ENCODE peak calls at places on chromosomes 12 and 14, in four cellular contexts. One of them, this sample, is unnamed.
A peak's percentile ranks its signal among the peaks of the same experiment; 100 is the strongest.

GRCh38 chr12:100427078-100427477 is 46.6 kb upstream of the NR1H4 start:
- DNase-seq in stimulated activated CD8-positive, alpha-beta memory T cell treated with anti-CD3 and anti-CD28 coated beads, Interleukin-15, amount 100 ng/mL, for 24 hours: no peak
- DNase-seq in stimulated activated effector memory CD8-positive, alpha-beta T cell treated with anti-CD3 and anti-CD28 coated beads, Interleukin-12 subunit alpha, Interleukin-12 subunit beta, amount 100 ng/mL, for 72 hours: no peak
- DNase-seq in HEK293T: no peak
- DNase-seq in this sample: no peak

GRCh38 chr12:20376984-20377383 is 8.6 kb downstream of the PDE3A start:
- DNase-seq in stimulated activated effector memory CD8-positive, alpha-beta T cell treated with anti-CD3 and anti-CD28 coated beads, Interleukin-12 subunit alpha, Interleukin-12 subunit beta, amount 100 ng/mL, for 72 hours: no peak
- DNase-seq in HEK293T: no peak
- DNase-seq in stimulated activated CD8-positive, alpha-beta memory T cell treated with anti-CD3 and anti-CD28 coated beads, Interleukin-15, amount 100 ng/mL, for 24 hours: no peak
- DNase-seq in this sample: no peak

GRCh38 chr12:26271889-26272492 is 76.6 kb downstream of the SSPN start:
- DNase-seq in stimulated activated effector memory CD8-positive, alpha-beta T cell treated with anti-CD3 and anti-CD28 coated beads, Interleukin-12 subunit alpha, Interleukin-12 subunit beta, amount 100 ng/mL, for 72 hours: no peak
- DNase-seq in HEK293T: no peak
- DNase-seq in stimulated activated CD8-positive, alpha-beta memory T cell treated with anti-CD3 and anti-CD28 coated beads, Interleukin-15, amount 100 ng/mL, for 24 hours: no peak
- DNase-seq in this sample: peak; percentile 76

GRCh38 chr14:97270308-97270707 is 473.1 kb downstream of the VRK1 start:
- DNase-seq in stimulated activated effector memory CD8-positive, alpha-beta T cell treated with anti-CD3 and anti-CD28 coated beads, Interleukin-12 subunit alpha, Interleukin-12 subunit beta, amount 100 ng/mL, for 72 hours: no peak
- DNase-seq in stimulated activated CD8-positive, alpha-beta memory T cell treated with anti-CD3 and anti-CD28 coated beads, Interleukin-15, amount 100 ng/mL, for 24 hours: no peak
- DNase-seq in HEK293T: no peak
- DNase-seq in this sample: no peak

GRCh38 chr14:76782115-76782884 is 21.0 kb downstream of the VASH1 start:
- DNase-seq in stimulated activated effector memory CD8-positive, alpha-beta T cell treated with anti-CD3 and anti-CD28 coated beads, Interleukin-12 subunit alpha, Interleukin-12 subunit beta, amount 100 ng/mL, for 72 hours: no peak
- DNase-seq in stimulated activated CD8-positive, alpha-beta memory T cell treated with anti-CD3 and anti-CD28 coated beads, Interleukin-15, amount 100 ng/mL, for 24 hours: no peak
- DNase-seq in HEK293T: no peak
- DNase-seq in this sample: no peak

GRCh38 chr14:74670726-74671125 is 42.2 kb downstream of the AREL1 start:
- DNase-seq in stimulated activated CD8-positive, alpha-beta memory T cell treated with anti-CD3 and anti-CD28 coated beads, Interleukin-15, amount 100 ng/mL, for 24 hours: no peak
- DNase-seq in HEK293T: no peak
- DNase-seq in stimulated activated effector memory CD8-positive, alpha-beta T cell treated with anti-CD3 and anti-CD28 coated beads, Interleukin-12 subunit alpha, Interleukin-12 subunit beta, amount 100 ng/mL, for 72 hours: no peak
- DNase-seq in this sample: no peak

GRCh38 chr12:64739778-64740177 is 19.4 kb downstream of the GNS start:
- DNase-seq in stimulated activated CD8-positive, alpha-beta memory T cell treated with anti-CD3 and anti-CD28 coated beads, Interleukin-15, amount 100 ng/mL, for 24 hours: no peak
- DNase-seq in stimulated activated effector memory CD8-positive, alpha-beta T cell treated with anti-CD3 and anti-CD28 coated beads, Interleukin-12 subunit alpha, Interleukin-12 subunit beta, amount 100 ng/mL, for 72 hours: no peak
- DNase-seq in HEK293T: no peak
- DNase-seq in this sample: no peak

GRCh38 chr12:123106640-123107359 is 44.1 kb downstream of the PITPNM2 start:
- DNase-seq in stimulated activated CD8-positive, alpha-beta memory T cell treated with anti-CD3 and anti-CD28 coated beads, Interleukin-15, amount 100 ng/mL, for 24 hours: no peak
- DNase-seq in HEK293T: no peak
- DNase-seq in stimulated activated effector memory CD8-positive, alpha-beta T cell treated with anti-CD3 and anti-CD28 coated beads, Interleukin-12 subunit alpha, Interleukin-12 subunit beta, amount 100 ng/mL, for 72 hours: peak; percentile 30
- DNase-seq in this sample: peak; percentile 30

GRCh38 chr14:85978851-85979250 is 448.9 kb downstream of the FLRT2 start:
- DNase-seq in stimulated activated CD8-positive, alpha-beta memory T cell treated with anti-CD3 and anti-CD28 coated beads, Interleukin-15, amount 100 ng/mL, for 24 hours: no peak
- DNase-seq in stimulated activated effector memory CD8-positive, alpha-beta T cell treated with anti-CD3 and anti-CD28 coated beads, Interleukin-12 subunit alpha, Interleukin-12 subunit beta, amount 100 ng/mL, for 72 hours: no peak
- DNase-seq in HEK293T: no peak
- DNase-seq in this sample: no peak

GRCh38 chr14:22311625-22312024 is 277.4 kb downstream of the DAD1 start:
- DNase-seq in stimulated activated CD8-positive, alpha-beta memory T cell treated with anti-CD3 and anti-CD28 coated beads, Interleukin-15, amount 100 ng/mL, for 24 hours: no peak
- DNase-seq in stimulated activated effector memory CD8-positive, alpha-beta T cell treated with anti-CD3 and anti-CD28 coated beads, Interleukin-12 subunit alpha, Interleukin-12 subunit beta, amount 100 ng/mL, for 72 hours: no peak
- DNase-seq in HEK293T: no peak
- DNase-seq in this sample: no peak

GRCh38 chr14:70005281-70005805 is 126.1 kb downstream of the SMOC1 start:
- DNase-seq in stimulated activated effector memory CD8-positive, alpha-beta T cell treated with anti-CD3 and anti-CD28 coated beads, Interleukin-12 subunit alpha, Interleukin-12 subunit beta, amount 100 ng/mL, for 72 hours: no peak
- DNase-seq in stimulated activated CD8-positive, alpha-beta memory T cell treated with anti-CD3 and anti-CD28 coated beads, Interleukin-15, amount 100 ng/mL, for 24 hours: no peak
- DNase-seq in HEK293T: no peak
- DNase-seq in this sample: peak; percentile 28

GRCh38 chr12:25755681-25756260 is 202.7 kb upstream of the LMNTD1 start:
- DNase-seq in stimulated activated CD8-positive, alpha-beta memory T cell treated with anti-CD3 and anti-CD28 coated beads, Interleukin-15, amount 100 ng/mL, for 24 hours: no peak
- DNase-seq in stimulated activated effector memory CD8-positive, alpha-beta T cell treated with anti-CD3 and anti-CD28 coated beads, Interleukin-12 subunit alpha, Interleukin-12 subunit beta, amount 100 ng/mL, for 72 hours: no peak
- DNase-seq in HEK293T: no peak
- DNase-seq in this sample: no peak

GRCh38 chr12:18461738-18462137 is 200.4 kb downstream of the PIK3C2G start:
- DNase-seq in HEK293T: no peak
- DNase-seq in stimulated activated effector memory CD8-positive, alpha-beta T cell treated with anti-CD3 and anti-CD28 coated beads, Interleukin-12 subunit alpha, Interleukin-12 subunit beta, amount 100 ng/mL, for 72 hours: no peak
- DNase-seq in stimulated activated CD8-positive, alpha-beta memory T cell treated with anti-CD3 and anti-CD28 coated beads, Interleukin-15, amount 100 ng/mL, for 24 hours: no peak
- DNase-seq in this sample: no peak

GRCh38 chr12:120783197-120783596 is 57.6 kb downstream of the ACADS start:
- DNase-seq in stimulated activated effector memory CD8-positive, alpha-beta T cell treated with anti-CD3 and anti-CD28 coated beads, Interleukin-12 subunit alpha, Interleukin-12 subunit beta, amount 100 ng/mL, for 72 hours: no peak
- DNase-seq in stimulated activated CD8-positive, alpha-beta memory T cell treated with anti-CD3 and anti-CD28 coated beads, Interleukin-15, amount 100 ng/mL, for 24 hours: no peak
- DNase-seq in HEK293T: no peak
- DNase-seq in this sample: no peak

GRCh38 chr12:122886851-122887816 is 8.8 kb downstream of the VPS37B start:
- DNase-seq in stimulated activated effector memory CD8-positive, alpha-beta T cell treated with anti-CD3 and anti-CD28 coated beads, Interleukin-12 subunit alpha, Interleukin-12 subunit beta, amount 100 ng/mL, for 72 hours: no peak
- DNase-seq in stimulated activated CD8-positive, alpha-beta memory T cell treated with anti-CD3 and anti-CD28 coated beads, Interleukin-15, amount 100 ng/mL, for 24 hours: no peak
- DNase-seq in HEK293T: no peak
- DNase-seq in this sample: peak; percentile 71

GRCh38 chr14:34460841-34461240 is 1.2 kb downstream of the SPTSSA start:
- DNase-seq in stimulated activated CD8-positive, alpha-beta memory T cell treated with anti-CD3 and anti-CD28 coated beads, Interleukin-15, amount 100 ng/mL, for 24 hours: no peak
- DNase-seq in stimulated activated effector memory CD8-positive, alpha-beta T cell treated with anti-CD3 and anti-CD28 coated beads, Interleukin-12 subunit alpha, Interleukin-12 subunit beta, amount 100 ng/mL, for 72 hours: no peak
- DNase-seq in HEK293T: no peak
- DNase-seq in this sample: no peak

GRCh38 chr14:91354221-91354916 is 63.3 kb downstream of the CCDC88C start:
- DNase-seq in HEK293T: no peak
- DNase-seq in stimulated activated CD8-positive, alpha-beta memory T cell treated with anti-CD3 and anti-CD28 coated beads, Interleukin-15, amount 100 ng/mL, for 24 hours: no peak
- DNase-seq in stimulated activated effector memory CD8-positive, alpha-beta T cell treated with anti-CD3 and anti-CD28 coated beads, Interleukin-12 subunit alpha, Interleukin-12 subunit beta, amount 100 ng/mL, for 72 hours: no peak
- DNase-seq in this sample: no peak

GRCh38 chr14:90815817-90816662 is at the start of gene TTC7B:
- DNase-seq in stimulated activated CD8-positive, alpha-beta memory T cell treated with anti-CD3 and anti-CD28 coated beads, Interleukin-15, amount 100 ng/mL, for 24 hours: no peak
- DNase-seq in stimulated activated effector memory CD8-positive, alpha-beta T cell treated with anti-CD3 and anti-CD28 coated beads, Interleukin-12 subunit alpha, Interleukin-12 subunit beta, amount 100 ng/mL, for 72 hours: no peak
- DNase-seq in HEK293T: peak; percentile 88
- DNase-seq in this sample: peak; percentile 43

GRCh38 chr12:111180830-111181726 is 187.8 kb downstream of the PHETA1 start:
- DNase-seq in stimulated activated CD8-positive, alpha-beta memory T cell treated with anti-CD3 and anti-CD28 coated beads, Interleukin-15, amount 100 ng/mL, for 24 hours: no peak
- DNase-seq in stimulated activated effector memory CD8-positive, alpha-beta T cell treated with anti-CD3 and anti-CD28 coated beads, Interleukin-12 subunit alpha, Interleukin-12 subunit beta, amount 100 ng/mL, for 72 hours: no peak
- DNase-seq in HEK293T: peak; percentile 69
- DNase-seq in this sample: peak; percentile 43

GRCh38 chr14:67517083-67517482 is 16.0 kb upstream of the PLEKHH1 start:
- DNase-seq in HEK293T: no peak
- DNase-seq in stimulated activated effector memory CD8-positive, alpha-beta T cell treated with anti-CD3 and anti-CD28 coated beads, Interleukin-12 subunit alpha, Interleukin-12 subunit beta, amount 100 ng/mL, for 72 hours: no peak
- DNase-seq in stimulated activated CD8-positive, alpha-beta memory T cell treated with anti-CD3 and anti-CD28 coated beads, Interleukin-15, amount 100 ng/mL, for 24 hours: no peak
- DNase-seq in this sample: peak; percentile 25

GRCh38 chr14:105082703-105083102 is 17.5 kb upstream of the GPR132 start:
- DNase-seq in stimulated activated effector memory CD8-positive, alpha-beta T cell treated with anti-CD3 and anti-CD28 coated beads, Interleukin-12 subunit alpha, Interleukin-12 subunit beta, amount 100 ng/mL, for 72 hours: no peak
- DNase-seq in HEK293T: no peak
- DNase-seq in stimulated activated CD8-positive, alpha-beta memory T cell treated with anti-CD3 and anti-CD28 coated beads, Interleukin-15, amount 100 ng/mL, for 24 hours: no peak
- DNase-seq in this sample: no peak

GRCh38 chr12:7091171-7091570 is 1.1 kb downstream of the C1R start:
- DNase-seq in stimulated activated CD8-positive, alpha-beta memory T cell treated with anti-CD3 and anti-CD28 coated beads, Interleukin-15, amount 100 ng/mL, for 24 hours: no peak
- DNase-seq in stimulated activated effector memory CD8-positive, alpha-beta T cell treated with anti-CD3 and anti-CD28 coated beads, Interleukin-12 subunit alpha, Interleukin-12 subunit beta, amount 100 ng/mL, for 72 hours: no peak
- DNase-seq in HEK293T: no peak
- DNase-seq in this sample: no peak

GRCh38 chr12:68609955-68610434 is 704 bp upstream of the RAP1B start:
- DNase-seq in HEK293T: no peak
- DNase-seq in stimulated activated effector memory CD8-positive, alpha-beta T cell treated with anti-CD3 and anti-CD28 coated beads, Interleukin-12 subunit alpha, Interleukin-12 subunit beta, amount 100 ng/mL, for 72 hours: no peak
- DNase-seq in stimulated activated CD8-positive, alpha-beta memory T cell treated with anti-CD3 and anti-CD28 coated beads, Interleukin-15, amount 100 ng/mL, for 24 hours: no peak
- DNase-seq in this sample: no peak

GRCh38 chr14:106518054-106518943 is 991.9 kb downstream of the TMEM121 start:
- DNase-seq in stimulated activated CD8-positive, alpha-beta memory T cell treated with anti-CD3 and anti-CD28 coated beads, Interleukin-15, amount 100 ng/mL, for 24 hours: peak; percentile 65
- DNase-seq in HEK293T: no peak
- DNase-seq in stimulated activated effector memory CD8-positive, alpha-beta T cell treated with anti-CD3 and anti-CD28 coated beads, Interleukin-12 subunit alpha, Interleukin-12 subunit beta, amount 100 ng/mL, for 72 hours: peak; percentile 70
- DNase-seq in this sample: peak; percentile 67

GRCh38 chr12:44053550-44054243 is 217.8 kb downstream of the TMEM117 start:
- DNase-seq in HEK293T: no peak
- DNase-seq in stimulated activated CD8-positive, alpha-beta memory T cell treated with anti-CD3 and anti-CD28 coated beads, Interleukin-15, amount 100 ng/mL, for 24 hours: no peak
- DNase-seq in stimulated activated effector memory CD8-positive, alpha-beta T cell treated with anti-CD3 and anti-CD28 coated beads, Interleukin-12 subunit alpha, Interleukin-12 subunit beta, amount 100 ng/mL, for 72 hours: no peak
- DNase-seq in this sample: no peak

GRCh38 chr14:23877538-23878180 is 75.9 kb upstream of the DHRS4 start:
- DNase-seq in stimulated activated CD8-positive, alpha-beta memory T cell treated with anti-CD3 and anti-CD28 coated beads, Interleukin-15, amount 100 ng/mL, for 24 hours: no peak
- DNase-seq in HEK293T: no peak
- DNase-seq in stimulated activated effector memory CD8-positive, alpha-beta T cell treated with anti-CD3 and anti-CD28 coated beads, Interleukin-12 subunit alpha, Interleukin-12 subunit beta, amount 100 ng/mL, for 72 hours: no peak
- DNase-seq in this sample: no peak

GRCh38 chr12:39617887-39618286 is 1.7 kb downstream of the ABCD2 start:
- DNase-seq in HEK293T: no peak
- DNase-seq in stimulated activated CD8-positive, alpha-beta memory T cell treated with anti-CD3 and anti-CD28 coated beads, Interleukin-15, amount 100 ng/mL, for 24 hours: no peak
- DNase-seq in stimulated activated effector memory CD8-positive, alpha-beta T cell treated with anti-CD3 and anti-CD28 coated beads, Interleukin-12 subunit alpha, Interleukin-12 subunit beta, amount 100 ng/mL, for 72 hours: no peak
- DNase-seq in this sample: no peak

GRCh38 chr12:31230004-31230403 is 95.9 kb downstream of the SINHCAF start:
- DNase-seq in HEK293T: no peak
- DNase-seq in stimulated activated CD8-positive, alpha-beta memory T cell treated with anti-CD3 and anti-CD28 coated beads, Interleukin-15, amount 100 ng/mL, for 24 hours: no peak
- DNase-seq in stimulated activated effector memory CD8-positive, alpha-beta T cell treated with anti-CD3 and anti-CD28 coated beads, Interleukin-12 subunit alpha, Interleukin-12 subunit beta, amount 100 ng/mL, for 72 hours: no peak
- DNase-seq in this sample: no peak

GRCh38 chr12:96343347-96343954 is 56.8 kb downstream of the CDK17 start:
- DNase-seq in stimulated activated CD8-positive, alpha-beta memory T cell treated with anti-CD3 and anti-CD28 coated beads, Interleukin-15, amount 100 ng/mL, for 24 hours: no peak
- DNase-seq in stimulated activated effector memory CD8-positive, alpha-beta T cell treated with anti-CD3 and anti-CD28 coated beads, Interleukin-12 subunit alpha, Interleukin-12 subunit beta, amount 100 ng/mL, for 72 hours: no peak
- DNase-seq in HEK293T: no peak
- DNase-seq in this sample: no peak

GRCh38 chr14:33682746-33683145 is 268.1 kb downstream of the EGLN3 start:
- DNase-seq in stimulated activated CD8-positive, alpha-beta memory T cell treated with anti-CD3 and anti-CD28 coated beads, Interleukin-15, amount 100 ng/mL, for 24 hours: no peak
- DNase-seq in stimulated activated effector memory CD8-positive, alpha-beta T cell treated with anti-CD3 and anti-CD28 coated beads, Interleukin-12 subunit alpha, Interleukin-12 subunit beta, amount 100 ng/mL, for 72 hours: no peak
- DNase-seq in HEK293T: no peak
- DNase-seq in this sample: peak; percentile 9

GRCh38 chr12:106106892-106107291 is 31.9 kb downstream of the NUAK1 start:
- DNase-seq in HEK293T: no peak
- DNase-seq in stimulated activated CD8-positive, alpha-beta memory T cell treated with anti-CD3 and anti-CD28 coated beads, Interleukin-15, amount 100 ng/mL, for 24 hours: no peak
- DNase-seq in stimulated activated effector memory CD8-positive, alpha-beta T cell treated with anti-CD3 and anti-CD28 coated beads, Interleukin-12 subunit alpha, Interleukin-12 subunit beta, amount 100 ng/mL, for 72 hours: no peak
- DNase-seq in this sample: no peak

GRCh38 chr12:101117842-101118241 is 92.2 kb downstream of the SLC5A8 start:
- DNase-seq in stimulated activated effector memory CD8-positive, alpha-beta T cell treated with anti-CD3 and anti-CD28 coated beads, Interleukin-12 subunit alpha, Interleukin-12 subunit beta, amount 100 ng/mL, for 72 hours: no peak
- DNase-seq in HEK293T: no peak
- DNase-seq in stimulated activated CD8-positive, alpha-beta memory T cell treated with anti-CD3 and anti-CD28 coated beads, Interleukin-15, amount 100 ng/mL, for 24 hours: no peak
- DNase-seq in this sample: no peak

GRCh38 chr12:43428088-43428600 is 123.9 kb downstream of the ADAMTS20 start:
- DNase-seq in HEK293T: no peak
- DNase-seq in stimulated activated CD8-positive, alpha-beta memory T cell treated with anti-CD3 and anti-CD28 coated beads, Interleukin-15, amount 100 ng/mL, for 24 hours: no peak
- DNase-seq in stimulated activated effector memory CD8-positive, alpha-beta T cell treated with anti-CD3 and anti-CD28 coated beads, Interleukin-12 subunit alpha, Interleukin-12 subunit beta, amount 100 ng/mL, for 72 hours: no peak
- DNase-seq in this sample: no peak